ENCODE peak calls at places on chromosomes 1 and 21, in eight cellular contexts. One of them, this sample, is unnamed.

GRCh38 chr1:206449566-206449965 is 20.7 kb upstream of the IKBKE start:
- DNase-seq in Calu3: no peak
- DNase-seq in right lobe of liver: no peak
- DNase-seq in osteocyte: no peak
- DNase-seq in heart left ventricle: no peak
- DNase-seq in B cell: no peak
- DNase-seq in cardiac fibroblast: no peak
- DNase-seq in GM10248: no peak
- DNase-seq in this sample: no peak

GRCh38 chr1:108785264-108785663 is 38.8 kb downstream of the STXBP3 start:
- DNase-seq in Calu3: no peak
- DNase-seq in right lobe of liver: no peak
- DNase-seq in osteocyte: no peak
- DNase-seq in heart left ventricle: no peak
- DNase-seq in B cell: no peak
- DNase-seq in cardiac fibroblast: no peak
- DNase-seq in GM10248: no peak
- DNase-seq in this sample: no peak

GRCh38 chr1:117694543-117694942 is 88.7 kb downstream of the TENT5C start:
- DNase-seq in Calu3: no peak
- DNase-seq in right lobe of liver: no peak
- DNase-seq in osteocyte: no peak
- DNase-seq in heart left ventricle: no peak
- DNase-seq in B cell: no peak
- DNase-seq in cardiac fibroblast: no peak
- DNase-seq in GM10248: no peak
- DNase-seq in this sample: no peak

GRCh38 chr1:33709780-33710713 is 153.8 kb upstream of the HMGB4 start:
- DNase-seq in Calu3: no peak
- DNase-seq in right lobe of liver: no peak
- DNase-seq in osteocyte: peak
- DNase-seq in heart left ventricle: no peak
- DNase-seq in B cell: no peak
- DNase-seq in cardiac fibroblast: no peak
- DNase-seq in GM10248: no peak
- DNase-seq in this sample: no peak

GRCh38 chr1:151399890-151400235 is 490 bp downstream of the PSMB4 start:
- DNase-seq in Calu3: no peak
- DNase-seq in right lobe of liver: no peak
- DNase-seq in osteocyte: no peak
- DNase-seq in heart left ventricle: no peak
- DNase-seq in B cell: peak
- DNase-seq in cardiac fibroblast: peak
- DNase-seq in GM10248: no peak
- DNase-seq in this sample: no peak

GRCh38 chr21:41992576-41992975 is 17.6 kb downstream of the ZBTB21 start:
- DNase-seq in Calu3: no peak
- DNase-seq in right lobe of liver: no peak
- DNase-seq in osteocyte: no peak
- DNase-seq in heart left ventricle: no peak
- DNase-seq in B cell: no peak
- DNase-seq in cardiac fibroblast: no peak
- DNase-seq in GM10248: no peak
- DNase-seq in this sample: no peak

GRCh38 chr1:31701137-31701736 is 2.6 kb downstream of the COL16A1 start:
- DNase-seq in Calu3: peak
- DNase-seq in right lobe of liver: peak
- DNase-seq in osteocyte: peak
- DNase-seq in heart left ventricle: peak
- DNase-seq in B cell: no peak
- DNase-seq in cardiac fibroblast: peak
- DNase-seq in GM10248: no peak
- DNase-seq in this sample: no peak

GRCh38 chr1:93516164-93516563 is 68.2 kb downstream of the FNBP1L start:
- DNase-seq in Calu3: no peak
- DNase-seq in right lobe of liver: no peak
- DNase-seq in osteocyte: no peak
- DNase-seq in heart left ventricle: no peak
- DNase-seq in B cell: no peak
- DNase-seq in cardiac fibroblast: no peak
- DNase-seq in GM10248: no peak
- DNase-seq in this sample: no peak

GRCh38 chr1:22255341-22256212 is 112.7 kb upstream of the WNT4 start:
- DNase-seq in Calu3: no peak
- DNase-seq in right lobe of liver: no peak
- DNase-seq in osteocyte: no peak
- DNase-seq in heart left ventricle: no peak
- DNase-seq in B cell: no peak
- DNase-seq in cardiac fibroblast: no peak
- DNase-seq in GM10248: no peak
- DNase-seq in this sample: no peak

GRCh38 chr1:160795951-160796383 is at the start of gene LY9:
- DNase-seq in Calu3: no peak
- DNase-seq in right lobe of liver: no peak
- DNase-seq in osteocyte: peak
- DNase-seq in heart left ventricle: no peak
- DNase-seq in B cell: peak
- DNase-seq in cardiac fibroblast: no peak
- DNase-seq in GM10248: peak
- DNase-seq in this sample: peak

GRCh38 chr1:55887103-55887712 is 672.0 kb upstream of the USP24 start:
- DNase-seq in Calu3: no peak
- DNase-seq in right lobe of liver: no peak
- DNase-seq in osteocyte: no peak
- DNase-seq in heart left ventricle: no peak
- DNase-seq in B cell: no peak
- DNase-seq in cardiac fibroblast: no peak
- DNase-seq in GM10248: no peak
- DNase-seq in this sample: no peak

GRCh38 chr1:41109316-41110263 is 88.1 kb upstream of the SLFNL1 start:
- DNase-seq in Calu3: peak
- DNase-seq in right lobe of liver: peak
- DNase-seq in osteocyte: no peak
- DNase-seq in heart left ventricle: peak
- DNase-seq in B cell: no peak
- DNase-seq in cardiac fibroblast: peak
- DNase-seq in GM10248: no peak
- DNase-seq in this sample: no peak

GRCh38 chr1:67009792-67010191 is 44.2 kb downstream of the SLC35D1 start:
- DNase-seq in Calu3: no peak
- DNase-seq in right lobe of liver: no peak
- DNase-seq in osteocyte: no peak
- DNase-seq in heart left ventricle: no peak
- DNase-seq in B cell: no peak
- DNase-seq in cardiac fibroblast: no peak
- DNase-seq in GM10248: no peak
- DNase-seq in this sample: no peak

GRCh38 chr1:200925821-200926220 is 31.1 kb downstream of the INAVA start:
- DNase-seq in Calu3: no peak
- DNase-seq in right lobe of liver: no peak
- DNase-seq in osteocyte: no peak
- DNase-seq in heart left ventricle: no peak
- DNase-seq in B cell: no peak
- DNase-seq in cardiac fibroblast: peak
- DNase-seq in GM10248: no peak
- DNase-seq in this sample: no peak

GRCh38 chr1:89546082-89546889 is 21.7 kb downstream of the LRRC8B start:
- DNase-seq in Calu3: no peak
- DNase-seq in right lobe of liver: no peak
- DNase-seq in osteocyte: no peak
- DNase-seq in heart left ventricle: no peak
- DNase-seq in B cell: no peak
- DNase-seq in cardiac fibroblast: peak
- DNase-seq in GM10248: no peak
- DNase-seq in this sample: no peak

GRCh38 chr1:158145173-158145719 is 35.4 kb upstream of the CD1D start:
- DNase-seq in Calu3: peak
- DNase-seq in right lobe of liver: peak
- DNase-seq in osteocyte: no peak
- DNase-seq in heart left ventricle: peak
- DNase-seq in B cell: no peak
- DNase-seq in cardiac fibroblast: peak
- DNase-seq in GM10248: no peak
- DNase-seq in this sample: no peak

GRCh38 chr1:75174031-75174760 is 40.0 kb downstream of the LHX8 start:
- DNase-seq in Calu3: no peak
- DNase-seq in right lobe of liver: no peak
- DNase-seq in osteocyte: no peak
- DNase-seq in heart left ventricle: no peak
- DNase-seq in B cell: no peak
- DNase-seq in cardiac fibroblast: no peak
- DNase-seq in GM10248: no peak
- DNase-seq in this sample: no peak

GRCh38 chr1:187261637-187262036 is 432.9 kb downstream of the PLA2G4A start:
- DNase-seq in Calu3: no peak
- DNase-seq in right lobe of liver: no peak
- DNase-seq in osteocyte: no peak
- DNase-seq in heart left ventricle: no peak
- DNase-seq in B cell: no peak
- DNase-seq in cardiac fibroblast: no peak
- DNase-seq in GM10248: no peak
- DNase-seq in this sample: no peak

GRCh38 chr1:238961790-238962189 is 424.6 kb upstream of the CHRM3 start:
- DNase-seq in Calu3: peak
- DNase-seq in right lobe of liver: no peak
- DNase-seq in osteocyte: no peak
- DNase-seq in heart left ventricle: no peak
- DNase-seq in B cell: no peak
- DNase-seq in cardiac fibroblast: no peak
- DNase-seq in GM10248: no peak
- DNase-seq in this sample: no peak

GRCh38 chr1:56065729-56066128 is 513.6 kb downstream of the PLPP3 start:
- DNase-seq in Calu3: no peak
- DNase-seq in right lobe of liver: no peak
- DNase-seq in osteocyte: no peak
- DNase-seq in heart left ventricle: no peak
- DNase-seq in B cell: no peak
- DNase-seq in cardiac fibroblast: peak
- DNase-seq in GM10248: no peak
- DNase-seq in this sample: no peak

GRCh38 chr1:19110266-19110927 is 99.7 kb downstream of the UBR4 start:
- DNase-seq in Calu3: no peak
- DNase-seq in right lobe of liver: peak
- DNase-seq in osteocyte: no peak
- DNase-seq in heart left ventricle: no peak
- DNase-seq in B cell: no peak
- DNase-seq in cardiac fibroblast: no peak
- DNase-seq in GM10248: no peak
- DNase-seq in this sample: no peak

GRCh38 chr1:19115082-19115808 is 94.8 kb downstream of the UBR4 start:
- DNase-seq in Calu3: no peak
- DNase-seq in right lobe of liver: no peak
- DNase-seq in osteocyte: peak
- DNase-seq in heart left ventricle: no peak
- DNase-seq in B cell: no peak
- DNase-seq in cardiac fibroblast: no peak
- DNase-seq in GM10248: no peak
- DNase-seq in this sample: no peak

GRCh38 chr1:19109545-19109944 is 100.5 kb downstream of the UBR4 start:
- DNase-seq in Calu3: no peak
- DNase-seq in right lobe of liver: no peak
- DNase-seq in osteocyte: no peak
- DNase-seq in heart left ventricle: no peak
- DNase-seq in B cell: no peak
- DNase-seq in cardiac fibroblast: no peak
- DNase-seq in GM10248: no peak
- DNase-seq in this sample: no peak

GRCh38 chr1:19113362-19114092 is 96.5 kb downstream of the UBR4 start:
- DNase-seq in Calu3: peak
- DNase-seq in right lobe of liver: no peak
- DNase-seq in osteocyte: no peak
- DNase-seq in heart left ventricle: no peak
- DNase-seq in B cell: peak
- DNase-seq in cardiac fibroblast: peak
- DNase-seq in GM10248: peak
- DNase-seq in this sample: peak
- TF ChIP-seq CTCF in Calu3: peak
- TF ChIP-seq CTCF in right lobe of liver: peak
- TF ChIP-seq CTCF in osteocyte: peak
- TF ChIP-seq CTCF in heart left ventricle: peak
- TF ChIP-seq CTCF in B cell: peak
- TF ChIP-seq CTCF in cardiac fibroblast: peak
- TF ChIP-seq CTCF in GM10248: peak
- TF ChIP-seq CTCF in this sample: no peak

DNA sequence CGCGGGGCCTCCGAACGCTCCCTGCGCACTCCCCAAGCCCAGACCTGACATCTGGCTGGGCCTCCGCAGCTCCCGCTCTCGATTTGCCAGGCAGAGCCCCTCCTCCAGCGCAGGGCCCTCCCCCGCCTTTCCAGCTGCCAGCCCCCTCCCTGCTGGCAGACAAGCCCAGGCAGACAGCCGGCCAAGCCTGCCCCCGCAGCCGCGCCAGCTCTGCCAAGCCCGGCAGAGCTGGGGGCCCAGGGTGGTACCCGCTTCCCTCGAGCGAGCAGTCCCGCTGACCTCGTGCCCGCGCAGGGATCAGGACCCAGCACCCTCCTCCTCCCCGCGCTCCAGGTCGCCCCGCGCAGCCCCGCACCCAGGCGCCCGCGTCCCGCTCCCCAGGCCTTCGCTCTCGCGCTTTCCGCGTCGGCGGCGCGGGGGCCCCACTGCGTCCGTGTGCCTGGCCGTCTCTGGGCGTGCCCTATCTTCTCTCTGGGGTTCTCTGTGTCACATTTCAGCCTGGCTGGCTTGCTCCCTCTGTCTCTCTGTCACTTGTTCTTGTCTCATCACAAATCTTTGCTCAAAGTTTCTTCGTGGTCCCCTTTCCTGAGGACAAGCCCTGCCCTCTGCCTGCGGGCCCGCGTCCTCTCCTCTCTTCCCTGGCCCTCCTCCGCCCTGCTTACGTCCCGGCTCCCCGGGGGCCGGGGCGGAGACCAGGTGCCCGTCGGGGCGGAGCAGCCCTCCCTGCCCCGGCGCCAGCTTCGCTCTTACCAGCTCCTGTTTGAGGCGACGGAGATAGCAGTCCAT is 566 bp downstream of the INKA2 start:
- DNase-seq in Calu3: peak
- DNase-seq in right lobe of liver: peak
- DNase-seq in osteocyte: peak
- DNase-seq in heart left ventricle: peak
- DNase-seq in B cell: peak
- DNase-seq in cardiac fibroblast: peak
- DNase-seq in GM10248: peak
- DNase-seq in this sample: peak
- TF ChIP-seq CTCF in Calu3: no peak
- TF ChIP-seq CTCF in right lobe of liver: no peak
- TF ChIP-seq CTCF in osteocyte: no peak
- TF ChIP-seq CTCF in heart left ventricle: peak
- TF ChIP-seq CTCF in B cell: no peak
- TF ChIP-seq CTCF in cardiac fibroblast: peak
- TF ChIP-seq CTCF in GM10248: no peak
- TF ChIP-seq CTCF in this sample: no peak

GRCh38 chr1:230315099-230315498 is 111.0 kb downstream of the PGBD5 start:
- DNase-seq in Calu3: no peak
- DNase-seq in right lobe of liver: no peak
- DNase-seq in osteocyte: no peak
- DNase-seq in heart left ventricle: no peak
- DNase-seq in B cell: no peak
- DNase-seq in cardiac fibroblast: no peak
- DNase-seq in GM10248: no peak
- DNase-seq in this sample: no peak
- TF ChIP-seq CTCF in Calu3: no peak
- TF ChIP-seq CTCF in right lobe of liver: no peak
- TF ChIP-seq CTCF in osteocyte: no peak
- TF ChIP-seq CTCF in heart left ventricle: no peak
- TF ChIP-seq CTCF in B cell: no peak
- TF ChIP-seq CTCF in cardiac fibroblast: no peak
- TF ChIP-seq CTCF in GM10248: no peak
- TF ChIP-seq CTCF in this sample: no peak

GRCh38 chr1:228044961-228045360 is 37.5 kb upstream of the ARF1 start:
- DNase-seq in Calu3: no peak
- DNase-seq in right lobe of liver: peak
- DNase-seq in osteocyte: peak
- DNase-seq in heart left ventricle: no peak
- DNase-seq in B cell: no peak
- DNase-seq in cardiac fibroblast: no peak
- DNase-seq in GM10248: no peak
- DNase-seq in this sample: no peak
- TF ChIP-seq CTCF in Calu3: no peak
- TF ChIP-seq CTCF in right lobe of liver: no peak
- TF ChIP-seq CTCF in osteocyte: no peak
- TF ChIP-seq CTCF in heart left ventricle: no peak
- TF ChIP-seq CTCF in B cell: no peak
- TF ChIP-seq CTCF in cardiac fibroblast: no peak
- TF ChIP-seq CTCF in GM10248: no peak
- TF ChIP-seq CTCF in this sample: no peak

This sample was measured in GM13976.